ENCODE peak calls at places on chromosomes 4 and X, in seven cellular contexts. B is heart left ventricle, T is tibial nerve, W is ovary, F is Peyer's patch, C is uterus, D is lower leg skin. V is an unnamed sample.

GRCh38 chrX:131308980-131309379 is 19.9 kb upstream of the IGSF1 start:
- DNase-seq in B (no peak), T (no peak), W (no peak), F (no peak), C (no peak), D (no peak), V (no peak)

GRCh38 chr4:63563288-63564014 is 845.8 kb downstream of the TECRL start:
- DNase-seq in B (no peak), T (no peak), W (no peak), F (no peak), C (no peak), D (no peak), V (no peak)

GRCh38 chr4:156999175-156999517 is 27.5 kb upstream of the PDGFC start:
- DNase-seq in B (peak; percentile 29), T (peak; percentile 48), W (no peak), F (no peak), C (peak; percentile 24), D (no peak), V (no peak)

GRCh38 chr4:33924239-33924638 is 2320.1 kb downstream of the ARAP2 start:
- DNase-seq in B (no peak), T (no peak), W (no peak), F (no peak), C (no peak), D (no peak), V (peak; percentile 5)

GRCh38 chrX:10634681-10635161 is 14.3 kb upstream of the MID1 start:
- DNase-seq in B (no peak), T (no peak), W (no peak), F (no peak), C (peak; percentile 19), D (no peak), V (no peak)

GRCh38 chrX:123481908-123482873 is 250.7 kb downstream of the THOC2 start:
- DNase-seq in B (no peak), T (no peak), W (no peak), F (no peak), C (peak; percentile 26), D (no peak), V (no peak)

GRCh38 chr4:132488555-132488954 is 660.5 kb upstream of the PCDH10 start:
- DNase-seq in B (no peak), T (no peak), W (no peak), F (no peak), C (no peak), D (no peak), V (no peak)

GRCh38 chr4:6844986-6845385 is 62.5 kb downstream of the KIAA0232 start:
- DNase-seq in B (no peak), T (no peak), W (no peak), F (no peak), C (no peak), D (no peak), V (no peak)

GRCh38 chrX:56726609-56727008 is 2.4 kb upstream of the NBDY start:
- DNase-seq in B (no peak), T (peak; percentile 7), W (no peak), F (no peak), C (no peak), D (no peak), V (no peak)

GRCh38 chrX:40778861-40779575 is 43.7 kb upstream of the MED14 start:
- DNase-seq in B (no peak), T (no peak), W (no peak), F (no peak), C (no peak), D (no peak), V (no peak)

GRCh38 chrX:106999002-106999975 is 723 bp downstream of the MORC4 start:
- DNase-seq in B (peak; percentile 44), T (peak; percentile 49), W (peak; percentile 63), F (peak; percentile 59), C (peak; percentile 54), D (peak; percentile 92), V (peak; percentile 19)

GRCh38 chrX:39985551-39985950 is 112.2 kb downstream of the BCOR start:
- DNase-seq in B (no peak), T (no peak), W (no peak), F (no peak), C (no peak), D (no peak), V (no peak)

GRCh38 chr4:77193511-77194236 is 36.7 kb downstream of the CCNG2 start:
- DNase-seq in B (peak; percentile 59), T (peak; percentile 41), W (no peak), F (no peak), C (no peak), D (peak; percentile 90), V (no peak)

GRCh38 chrX:109537324-109537665 is 651 bp downstream of the NXT2 start:
- DNase-seq in B (no peak), T (peak; percentile 21), W (no peak), F (no peak), C (peak; percentile 51), D (peak; percentile 85), V (no peak)

GRCh38 chr4:176185068-176185467 is 10.3 kb downstream of the SPATA4 start:
- DNase-seq in B (no peak), T (no peak), W (no peak), F (no peak), C (no peak), D (no peak), V (no peak)

GRCh38 chrX:20515841-20516461 is 249.2 kb upstream of the RPS6KA3 start:
- DNase-seq in B (no peak), T (no peak), W (no peak), F (no peak), C (no peak), D (no peak), V (no peak)

GRCh38 chrX:1450381-1451161 is 2.1 kb downstream of the ASMTL start:
- DNase-seq in B (peak; percentile 17), T (no peak), W (peak; percentile 33), F (peak; percentile 39), C (peak; percentile 18), D (peak; percentile 65), V (no peak)

GRCh38 chr4:186244835-186245234 is 17.5 kb downstream of the KLKB1 start:
- DNase-seq in B (no peak), T (no peak), W (no peak), F (no peak), C (no peak), D (no peak), V (no peak)
- TF ChIP-seq POLR2A in B (no peak), T (no peak), W (no peak), F (no peak), C (no peak), D (no peak), V (no peak)

DNA sequence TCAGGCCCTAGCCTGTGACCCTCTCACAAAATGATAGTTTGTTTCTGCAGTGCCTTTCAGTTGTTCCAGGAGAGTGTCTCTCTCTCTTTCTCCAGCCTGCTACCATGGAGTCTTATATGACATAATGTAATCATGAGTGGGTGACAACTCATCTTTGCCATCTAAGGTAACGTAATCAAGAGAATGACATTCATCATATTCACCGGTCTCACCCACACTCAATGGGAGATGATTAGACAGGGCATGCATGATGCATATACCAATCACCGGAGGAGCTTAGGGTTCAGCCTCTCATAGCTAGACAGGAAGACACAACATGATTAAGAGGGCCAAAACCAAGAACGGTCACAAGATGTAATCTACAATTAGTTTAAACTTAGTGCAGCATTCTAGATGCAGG is 97.1 kb upstream of the FAM9B start:
- DNase-seq in B (no peak), T (no peak), W (no peak), F (no peak), C (no peak), D (no peak), V (no peak)
- TF ChIP-seq POLR2A in B (no peak), T (no peak), W (no peak), F (no peak), C (no peak), D (no peak), V (no peak)

GRCh38 chrX:47133493-47133892 is 11.0 kb downstream of the NDUFB11 start:
- DNase-seq in B (no peak), T (no peak), W (no peak), F (no peak), C (no peak), D (no peak), V (no peak)

GRCh38 chrX:47129879-47130358 is 14.6 kb downstream of the NDUFB11 start:
- DNase-seq in B (no peak), T (no peak), W (no peak), F (no peak), C (no peak), D (no peak), V (no peak)

GRCh38 chrX:47129157-47129878 is 15.2 kb downstream of the NDUFB11 start:
- DNase-seq in B (peak; percentile 91), T (peak; percentile 98), W (peak; percentile 91), F (peak; percentile 88), C (peak; percentile 95), D (peak; percentile 97), V (peak; percentile 12)
- TF ChIP-seq POLR2A in B (no peak), T (no peak), W (peak; percentile 36), F (peak; percentile 11), C (no peak), D (no peak), V (peak; percentile 40)

GRCh38 chr4:138901177-138901576 is 114.4 kb upstream of the NOCT start:
- DNase-seq in B (no peak), T (no peak), W (no peak), F (no peak), C (no peak), D (no peak), V (no peak)

GRCh38 chr4:138897818-138898226 is 117.8 kb upstream of the NOCT start:
- DNase-seq in B (no peak), T (no peak), W (no peak), F (no peak), C (no peak), D (no peak), V (peak; percentile 14)

GRCh38 chr4:138899999-138900398 is 115.6 kb upstream of the NOCT start:
- DNase-seq in B (no peak), T (no peak), W (no peak), F (no peak), C (no peak), D (no peak), V (no peak)

GRCh38 chr4:138894688-138895087 is 120.9 kb upstream of the NOCT start:
- DNase-seq in B (no peak), T (no peak), W (no peak), F (no peak), C (no peak), D (no peak), V (no peak)

DNA sequence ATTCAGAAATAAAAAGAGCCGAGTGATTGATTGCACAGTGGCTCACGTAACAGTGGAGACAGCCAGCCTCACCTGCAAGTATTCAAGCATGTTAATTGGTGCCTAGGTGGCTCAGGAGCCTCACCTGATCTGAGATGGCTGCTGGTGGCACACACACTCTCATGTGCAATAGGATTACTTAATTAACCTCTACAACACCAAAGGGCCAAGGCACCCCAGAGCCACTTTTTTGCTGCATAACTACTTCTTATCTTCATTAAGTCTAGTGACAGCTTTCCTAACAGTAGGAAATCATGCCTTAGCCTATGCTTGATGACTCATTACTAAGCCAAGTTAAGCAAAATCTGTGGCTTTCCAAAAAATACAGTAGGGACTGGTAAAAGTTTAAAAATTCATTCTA is 117.3 kb upstream of the NOCT start:
- DNase-seq in B (no peak), T (no peak), W (no peak), F (no peak), C (no peak), D (no peak), V (no peak)
- TF ChIP-seq POLR2A in B (no peak), T (no peak), W (no peak), F (no peak), C (no peak), D (no peak), V (no peak)

GRCh38 chrX:149937881-149938426 is 337 bp downstream of the EOLA2 start:
- DNase-seq in B (no peak), T (no peak), W (no peak), F (no peak), C (peak; percentile 24), D (peak; percentile 88), V (no peak)
- TF ChIP-seq POLR2A in B (no peak), T (no peak), W (no peak), F (no peak), C (no peak), D (no peak), V (no peak)

GRCh38 chr4:53365486-53366300 is at the start of gene SCFD2:
- DNase-seq in B (peak; percentile 97), T (peak; percentile 100), W (peak; percentile 97), F (peak; percentile 98), C (peak; percentile 98), D (peak; percentile 100), V (peak; percentile 78)
- TF ChIP-seq POLR2A in B (no peak), T (no peak), W (peak; percentile 23), F (no peak), C (peak; percentile 39), D (no peak), V (peak; percentile 55)

V was measured in H54.